ENCODE peak calls at places on chromosomes 13 and 19, in six cellular contexts. H is substantia nigra; I is activated naive CD4-positive, alpha-beta T cell treated with anti-CD3 and anti-CD28 coated beads, Interleukin-2, amount 10 ng/mL, durations not matched to agents 7 days and 5 days; J is stimulated activated CD8-positive, alpha-beta memory T cell treated with anti-CD3 and anti-CD28 coated beads, Interleukin-4, amount 100 ng/mL, for 1 hour; F is head of caudate nucleus; W is activated effector memory CD4-positive, alpha-beta T cell treated with Interleukin-2 at 50 U/mL for 16 hours. G is an unnamed sample.
A peak's percentile ranks its signal among the peaks of the same experiment; 100 is the strongest.

GRCh38 chr19:8367327-8368001 is 3.5 kb downstream of the ANGPTL4 start:
- DNase-seq in H (peak; percentile 89), I (no peak), J (no peak), F (peak; percentile 80), W (no peak), G (peak; percentile 94)

GRCh38 chr13:33349996-33350826 is 64.7 kb upstream of the STARD13 start:
- DNase-seq in H (peak; percentile 39), I (no peak), J (no peak), F (no peak), W (no peak), G (peak; percentile 77)

GRCh38 chr13:34462843-34463242 is 479.2 kb upstream of the NBEA start:
- DNase-seq in H (no peak), I (no peak), J (no peak), F (no peak), W (no peak), G (no peak)

GRCh38 chr19:3346677-3347353 is 19.6 kb upstream of the NFIC start:
- DNase-seq in H (peak; percentile 91), I (no peak), J (no peak), F (peak; percentile 72), W (no peak), G (peak; percentile 87)

GRCh38 chr13:114259974-114260373 is 21.4 kb upstream of the UPF3A start:
- DNase-seq in H (no peak), I (no peak), J (no peak), F (no peak), W (no peak), G (no peak)

GRCh38 chr13:95296326-95296939 is 4.8 kb downstream of the ABCC4 start:
- DNase-seq in H (peak; percentile 40), I (peak; percentile 32), J (no peak), F (no peak), W (no peak), G (no peak)

GRCh38 chr13:91045351-91046034 is 302.0 kb upstream of the MIR17HG start:
- DNase-seq in H (no peak), I (no peak), J (no peak), F (no peak), W (no peak), G (no peak)

GRCh38 chr19:33902802-33903488 is 106.3 kb downstream of the KCTD15 start:
- DNase-seq in H (no peak), I (no peak), J (no peak), F (no peak), W (no peak), G (no peak)

GRCh38 chr13:51734786-51735185 is 69.2 kb downstream of the DHRS12 start:
- DNase-seq in H (no peak), I (no peak), J (no peak), F (no peak), W (no peak), G (no peak)

GRCh38 chr13:71408416-71408815 is 458.6 kb downstream of the DACH1 start:
- DNase-seq in H (no peak), I (no peak), J (no peak), F (no peak), W (no peak), G (no peak)

GRCh38 chr19:13060233-13060963 is 42.3 kb downstream of the LYL1 start:
- DNase-seq in H (peak; percentile 79), I (no peak), J (no peak), F (peak; percentile 73), W (no peak), G (no peak)

GRCh38 chr19:16039545-16039944 is 36.8 kb upstream of the TPM4 start:
- DNase-seq in H (no peak), I (no peak), J (no peak), F (no peak), W (no peak), G (no peak)

GRCh38 chr13:42119875-42120274 is 71.4 kb downstream of the DGKH start:
- DNase-seq in H (no peak), I (no peak), J (no peak), F (no peak), W (no peak), G (no peak)

GRCh38 chr19:19062454-19063182 is 1.2 kb upstream of the SLC25A42 start:
- DNase-seq in H (no peak), I (no peak), J (no peak), F (peak; percentile 79), W (no peak), G (no peak)

GRCh38 chr19:6963937-6964336 is 57.3 kb downstream of the MBD3L2B start:
- DNase-seq in H (no peak), I (peak; percentile 58), J (no peak), F (no peak), W (peak; percentile 1), G (no peak)

GRCh38 chr13:37136633-37137032 is 31.2 kb upstream of the CSNK1A1L start:
- DNase-seq in H (no peak), I (no peak), J (no peak), F (no peak), W (no peak), G (no peak)

GRCh38 chr19:5968431-5969373 is 9.2 kb downstream of the RANBP3 start:
- DNase-seq in H (no peak), I (no peak), J (no peak), F (no peak), W (no peak), G (no peak)